ENCODE peak calls at places on chromosomes 12 and 14, in six cellular contexts. S is HTR-8/SVneo; K is activated CD8-positive, alpha-beta memory T cell treated with anti-CD3 and anti-CD28 coated beads for 24 hours; N is CD8-positive, alpha-beta T cell; R is hypothalamus; T is tibial nerve. W is an unnamed sample.

GRCh38 chr12:100733817-100734593 is 60.6 kb upstream of the ANO4 start:
- DNase-seq in T (no peak), S (no peak), N (no peak), R (no peak), K (no peak), W (peak)

GRCh38 chr12:99111600-99111999 is 466.5 kb downstream of the APAF1 start:
- DNase-seq in N (no peak), T (no peak), K (no peak), R (no peak), S (no peak), W (no peak)

GRCh38 chr12:124660846-124661245 is 93.4 kb upstream of the NCOR2 start:
- DNase-seq in T (no peak), S (no peak), K (no peak), N (no peak), R (no peak), W (no peak)

GRCh38 chr12:31423405-31423804 is 97.5 kb upstream of the SINHCAF start:
- DNase-seq in R (no peak), N (no peak), K (no peak), T (no peak), S (no peak), W (no peak)

GRCh38 chr14:20681348-20682126 is 2.8 kb upstream of the RNASE4 start:
- DNase-seq in R (peak), N (peak), T (peak), S (peak), K (peak), W (peak)

GRCh38 chr14:93430319-93430801 is 379 bp upstream of the UNC79 start:
- DNase-seq in S (no peak), T (no peak), R (peak), N (no peak), K (no peak), W (no peak)

GRCh38 chr14:104435147-104436046 is 144.2 kb upstream of the C14orf180 start:
- DNase-seq in K (peak), R (no peak), N (no peak), T (no peak), S (no peak), W (no peak)

GRCh38 chr12:128510527-128510926 is 243.6 kb downstream of the TMEM132C start:
- DNase-seq in K (no peak), N (no peak), T (no peak), S (no peak), R (no peak), W (no peak)

GRCh38 chr12:121129705-121130147 is 3.0 kb upstream of the P2RX7 start:
- DNase-seq in R (no peak), N (no peak), T (no peak), K (no peak), S (no peak), W (no peak)

GRCh38 chr14:102035914-102036313 is 50.9 kb downstream of the HSP90AA1 start:
- DNase-seq in R (no peak), N (no peak), S (no peak), K (no peak), T (no peak), W (no peak)

GRCh38 chr14:99357856-99358390 is 85.9 kb upstream of the BCL11B start:
- DNase-seq in K (no peak), T (no peak), N (no peak), S (no peak), R (no peak), W (no peak)

GRCh38 chr12:42296503-42297109 is 29.3 kb downstream of the ZCRB1 start:
- DNase-seq in S (no peak), K (no peak), N (no peak), R (no peak), T (no peak), W (no peak)

GRCh38 chr12:94103986-94104385 is 44.4 kb upstream of the PLXNC1 start:
- DNase-seq in R (no peak), K (no peak), T (no peak), S (no peak), N (no peak), W (no peak)

GRCh38 chr14:68777644-68778043 is 15.2 kb downstream of the ZFP36L1 start:
- DNase-seq in K (peak), N (no peak), T (no peak), R (no peak), S (no peak), W (no peak)

GRCh38 chr12:94100990-94101901 is 47.1 kb upstream of the PLXNC1 start:
- DNase-seq in N (peak), S (peak), R (peak), T (peak), K (peak), W (peak)

GRCh38 chr12:83128529-83128928 is 441.8 kb downstream of the TMTC2 start:
- DNase-seq in K (no peak), S (no peak), N (no peak), R (no peak), T (no peak), W (no peak)

GRCh38 chr12:53383258-53383657 is 3.3 kb downstream of the SP1 start:
- DNase-seq in T (no peak), N (no peak), S (no peak), R (no peak), K (no peak), W (no peak)

GRCh38 chr12:89783321-89784060 is 74.9 kb upstream of the ATP2B1 start:
- DNase-seq in K (no peak), T (no peak), S (peak), R (no peak), N (no peak), W (no peak)

GRCh38 chr12:59452746-59453145 is 143.1 kb upstream of the SLC16A7 start:
- DNase-seq in K (no peak), T (no peak), N (no peak), S (no peak), R (no peak), W (no peak)

GRCh38 chr14:33545696-33546095 is 405.2 kb downstream of the EGLN3 start:
- DNase-seq in T (no peak), S (no peak), N (no peak), K (no peak), R (no peak), W (no peak)

GRCh38 chr14:60951781-60952435 is 29.0 kb downstream of the TRMT5 start:
- DNase-seq in N (no peak), K (no peak), R (no peak), S (no peak), T (no peak), W (peak)

GRCh38 chr12:62525306-62525705 is 58.7 kb downstream of the MON2 start:
- DNase-seq in R (no peak), K (no peak), N (no peak), T (no peak), S (no peak), W (no peak)

GRCh38 chr12:111775205-111776193 is 8.8 kb downstream of the ALDH2 start:
- DNase-seq in R (no peak), S (peak), K (no peak), N (no peak), T (peak), W (no peak)

GRCh38 chr12:116026346-116026745 is 251.1 kb downstream of the MED13L start:
- DNase-seq in R (no peak), S (no peak), T (no peak), K (no peak), N (no peak), W (no peak)

GRCh38 chr12:15393037-15393436 is 70.7 kb downstream of the PTPRO start:
- DNase-seq in S (no peak), R (no peak), K (no peak), T (no peak), N (no peak), W (no peak)

GRCh38 chr12:77746108-77746507 is 84.6 kb upstream of the NAV3 start:
- DNase-seq in R (no peak), N (no peak), T (no peak), S (no peak), K (no peak), W (no peak)

GRCh38 chr12:68393398-68393797 is 61.2 kb upstream of the MDM1 start:
- DNase-seq in R (no peak), S (no peak), K (no peak), N (no peak), T (no peak), W (no peak)

W was measured in amniotic stem cell.